ENCODE peak calls at places on chromosomes 6 and 20, in eight cellular contexts. One of them, this sample, is unnamed.
A peak's percentile ranks its signal among the peaks of the same experiment; 100 is the strongest.

GRCh38 chr6:26598267-26598666 is 1.5 kb downstream of the ABT1 start:
- DNase-seq in HCT116: no peak
- DNase-seq in AG20443: no peak
- DNase-seq in NCI-H2029: no peak
- DNase-seq in adipocyte: no peak
- DNase-seq in effector CD8-positive, alpha-beta T cell: no peak
- DNase-seq in C1 segment of cervical spinal cord: no peak
- DNase-seq in RWPE2: no peak
- DNase-seq in this sample: no peak

GRCh38 chr20:13953227-13953626 is 37.2 kb downstream of the SEL1L2 start:
- DNase-seq in AG20443: no peak
- DNase-seq in HCT116: no peak
- DNase-seq in RWPE2: no peak
- DNase-seq in NCI-H2029: no peak
- DNase-seq in effector CD8-positive, alpha-beta T cell: no peak
- DNase-seq in C1 segment of cervical spinal cord: no peak
- DNase-seq in adipocyte: no peak
- DNase-seq in this sample: no peak

GRCh38 chr6:53704700-53705099 is 39.1 kb upstream of the KLHL31 start:
- DNase-seq in HCT116: no peak
- DNase-seq in NCI-H2029: no peak
- DNase-seq in effector CD8-positive, alpha-beta T cell: no peak
- DNase-seq in RWPE2: no peak
- DNase-seq in AG20443: no peak
- DNase-seq in adipocyte: no peak
- DNase-seq in C1 segment of cervical spinal cord: no peak
- DNase-seq in this sample: no peak

GRCh38 chr6:14824835-14825223 is 421.0 kb upstream of the JARID2 start:
- DNase-seq in C1 segment of cervical spinal cord: no peak
- DNase-seq in HCT116: no peak
- DNase-seq in NCI-H2029: no peak
- DNase-seq in effector CD8-positive, alpha-beta T cell: no peak
- DNase-seq in RWPE2: no peak
- DNase-seq in AG20443: no peak
- DNase-seq in adipocyte: no peak
- DNase-seq in this sample: no peak

GRCh38 chr20:63423751-63424150 is 48.7 kb downstream of the KCNQ2 start:
- DNase-seq in effector CD8-positive, alpha-beta T cell: no peak
- DNase-seq in AG20443: no peak
- DNase-seq in HCT116: no peak
- DNase-seq in RWPE2: no peak
- DNase-seq in NCI-H2029: no peak
- DNase-seq in C1 segment of cervical spinal cord: no peak
- DNase-seq in adipocyte: no peak
- DNase-seq in this sample: no peak

GRCh38 chr6:117494694-117495318 is 12.3 kb downstream of the DCBLD1 start:
- DNase-seq in RWPE2: no peak
- DNase-seq in effector CD8-positive, alpha-beta T cell: no peak
- DNase-seq in adipocyte: no peak
- DNase-seq in AG20443: no peak
- DNase-seq in C1 segment of cervical spinal cord: no peak
- DNase-seq in HCT116: no peak
- DNase-seq in NCI-H2029: no peak
- DNase-seq in this sample: no peak

GRCh38 chr6:42220754-42221153 is 3.1 kb upstream of the MRPS10 start:
- DNase-seq in HCT116: no peak
- DNase-seq in RWPE2: no peak
- DNase-seq in AG20443: no peak
- DNase-seq in C1 segment of cervical spinal cord: no peak
- DNase-seq in NCI-H2029: no peak
- DNase-seq in adipocyte: no peak
- DNase-seq in effector CD8-positive, alpha-beta T cell: no peak
- DNase-seq in this sample: no peak

GRCh38 chr20:3312940-3313656 is 74.1 kb upstream of the SLC4A11 start:
- DNase-seq in effector CD8-positive, alpha-beta T cell: no peak
- DNase-seq in C1 segment of cervical spinal cord: no peak
- DNase-seq in adipocyte: peak; percentile 90
- DNase-seq in RWPE2: no peak
- DNase-seq in NCI-H2029: no peak
- DNase-seq in AG20443: peak; percentile 66
- DNase-seq in HCT116: no peak
- DNase-seq in this sample: no peak

GRCh38 chr20:11136691-11137090 is 462.9 kb upstream of the JAG1 start:
- DNase-seq in NCI-H2029: no peak
- DNase-seq in adipocyte: no peak
- DNase-seq in AG20443: no peak
- DNase-seq in C1 segment of cervical spinal cord: no peak
- DNase-seq in RWPE2: no peak
- DNase-seq in HCT116: no peak
- DNase-seq in effector CD8-positive, alpha-beta T cell: no peak
- DNase-seq in this sample: no peak

GRCh38 chr6:148349466-148349865 is 6.8 kb downstream of the SASH1 start:
- DNase-seq in C1 segment of cervical spinal cord: no peak
- DNase-seq in AG20443: no peak
- DNase-seq in HCT116: peak; percentile 10
- DNase-seq in adipocyte: no peak
- DNase-seq in NCI-H2029: no peak
- DNase-seq in RWPE2: no peak
- DNase-seq in effector CD8-positive, alpha-beta T cell: no peak
- DNase-seq in this sample: no peak

GRCh38 chr6:159984268-159984786 is 15.4 kb downstream of the IGF2R start:
- DNase-seq in C1 segment of cervical spinal cord: no peak
- DNase-seq in RWPE2: no peak
- DNase-seq in HCT116: no peak
- DNase-seq in adipocyte: peak; percentile 15
- DNase-seq in AG20443: no peak
- DNase-seq in effector CD8-positive, alpha-beta T cell: no peak
- DNase-seq in NCI-H2029: no peak
- DNase-seq in this sample: no peak

GRCh38 chr20:62772994-62773858 is 23.0 kb upstream of the MRGBP start:
- DNase-seq in C1 segment of cervical spinal cord: peak; percentile 60
- DNase-seq in NCI-H2029: no peak
- DNase-seq in AG20443: peak; percentile 58
- DNase-seq in HCT116: no peak
- DNase-seq in effector CD8-positive, alpha-beta T cell: no peak
- DNase-seq in adipocyte: peak; percentile 92
- DNase-seq in RWPE2: no peak
- DNase-seq in this sample: no peak

GRCh38 chr6:1701668-1702353 is 92.1 kb downstream of the FOXC1 start:
- DNase-seq in AG20443: peak; percentile 84
- DNase-seq in RWPE2: no peak
- DNase-seq in adipocyte: peak; percentile 88
- DNase-seq in effector CD8-positive, alpha-beta T cell: no peak
- DNase-seq in C1 segment of cervical spinal cord: no peak
- DNase-seq in HCT116: no peak
- DNase-seq in NCI-H2029: no peak
- DNase-seq in this sample: no peak